ENCODE peak calls at places on chromosomes 6 and 20, in nine cellular contexts. M, O, N, A, Q, U, V, Z and B are unnamed samples.

GRCh38 chr6:52141596-52141995 is 44.6 kb upstream of the IL17A start:
- DNase-seq in Q (no peak), N (no peak), U (no peak), M (no peak), V (no peak), A (no peak), Z (no peak), O (no peak), B (no peak)

GRCh38 chr6:53441035-53441493 is 92.3 kb upstream of the ELOVL5 start:
- DNase-seq in A (no peak), N (no peak), U (no peak), M (no peak), V (no peak), O (no peak), Q (no peak), Z (peak; percentile 67), B (no peak)

GRCh38 chr6:24856954-24857670 is 58.4 kb upstream of the ARMH2 start:
- DNase-seq in M (no peak), N (no peak), V (no peak), O (no peak), Q (no peak), U (no peak), A (no peak), Z (no peak), B (no peak)

GRCh38 chr6:158008894-158009891 is 27.5 kb downstream of the SYNJ2 start:
- DNase-seq in U (no peak), Z (peak; percentile 84), A (peak; percentile 55), N (no peak), O (peak; percentile 86), Q (no peak), V (no peak), M (peak; percentile 88), B (no peak)

GRCh38 chr6:89323461-89324098 is 8.5 kb upstream of the GABRR2 start:
- DNase-seq in Q (no peak), A (no peak), O (no peak), M (no peak), N (no peak), V (no peak), Z (peak; percentile 12), U (no peak), B (no peak)

GRCh38 chr6:111011360-111012142 is 29.7 kb downstream of the RPF2 start:
- DNase-seq in O (peak; percentile 64), U (no peak), Z (peak; percentile 66), V (no peak), Q (no peak), A (no peak), M (no peak), N (peak; percentile 13), B (peak; percentile 14)

GRCh38 chr6:160765412-160765811 is 63.4 kb downstream of the PLG start:
- DNase-seq in M (no peak), O (no peak), N (no peak), U (no peak), A (no peak), Z (no peak), Q (no peak), V (no peak), B (no peak)

GRCh38 chr6:18632670-18633410 is 245.7 kb downstream of the RNF144B start:
- DNase-seq in M (no peak), A (no peak), Q (no peak), Z (peak; percentile 62), N (no peak), V (no peak), O (no peak), U (no peak), B (peak; percentile 77)

GRCh38 chr6:82073484-82073883 is 174.1 kb downstream of the IBTK start:
- DNase-seq in A (no peak), Z (no peak), O (no peak), Q (no peak), N (no peak), V (no peak), M (no peak), U (no peak), B (no peak)

GRCh38 chr20:49123982-49124381 is 64.2 kb downstream of the STAU1 start:
- DNase-seq in M (no peak), Z (no peak), A (no peak), V (no peak), O (no peak), N (no peak), Q (no peak), U (no peak), B (no peak)

GRCh38 chr20:49118307-49118706 is 69.8 kb downstream of the STAU1 start:
- DNase-seq in O (no peak), M (no peak), N (no peak), V (no peak), Z (no peak), A (no peak), U (no peak), Q (no peak), B (no peak)

GRCh38 chr20:49119972-49120371 is 68.2 kb downstream of the STAU1 start:
- DNase-seq in A (no peak), U (no peak), N (no peak), Q (no peak), M (no peak), V (no peak), Z (no peak), O (no peak), B (no peak)

DNA sequence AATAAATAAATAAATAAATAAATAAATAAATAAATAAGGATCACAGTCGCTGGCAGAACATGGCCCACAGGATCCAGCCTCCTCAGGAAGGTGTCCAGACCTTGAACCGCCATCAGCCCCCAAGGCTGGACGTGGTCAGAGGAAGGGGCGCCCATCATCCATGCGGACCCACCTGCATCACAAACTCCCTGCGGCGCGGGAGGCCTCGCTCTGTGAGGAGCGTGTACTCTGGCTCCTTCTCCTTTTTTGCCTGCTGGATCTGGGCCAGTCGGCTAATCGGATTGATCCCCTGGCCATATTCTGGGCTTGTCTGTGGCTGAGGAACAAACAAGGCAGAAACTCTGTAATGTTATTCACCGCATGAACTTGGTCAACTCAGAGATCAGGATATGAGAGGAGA is 65.2 kb downstream of the STAU1 start:
- DNase-seq in U (no peak), Z (no peak), O (no peak), N (no peak), Q (no peak), V (no peak), A (no peak), M (no peak), B (no peak)
- H3K36me3 ChIP-seq in U (peaks cover 25% of the 10 kb centered on the region), Z (peaks cover 39% of the 10 kb centered on the region), O (peaks cover 53% of the 10 kb centered on the region), N (peaks cover 26% of the 10 kb centered on the region), Q (peaks cover 35% of the 10 kb centered on the region), V (peaks cover 55% of the 10 kb centered on the region), A (peaks cover 77% of the 10 kb centered on the region), M (peaks cover 37% of the 10 kb centered on the region), B (peaks cover 44% of the 10 kb centered on the region)

GRCh38 chr20:59179988-59180387 is 16.4 kb downstream of the ZNF831 start:
- DNase-seq in Z (no peak), V (no peak), A (no peak), U (no peak), Q (no peak), N (no peak), M (no peak), O (no peak), B (no peak)

GRCh38 chr20:59183751-59184150 is 20.1 kb downstream of the ZNF831 start:
- DNase-seq in N (no peak), O (no peak), V (no peak), U (no peak), A (no peak), Z (no peak), Q (no peak), M (no peak), B (no peak)

GRCh38 chr20:59178983-59179595 is 15.5 kb downstream of the ZNF831 start:
- DNase-seq in U (no peak), Q (no peak), Z (no peak), V (peak; percentile 51), O (no peak), M (no peak), A (no peak), N (no peak), B (no peak)

GRCh38 chr20:59182401-59183044 is 18.9 kb downstream of the ZNF831 start:
- DNase-seq in Q (no peak), N (no peak), M (no peak), Z (no peak), U (no peak), V (no peak), A (no peak), O (no peak), B (no peak)

GRCh38 chr20:59181936-59182335 is 18.3 kb downstream of the ZNF831 start:
- DNase-seq in M (no peak), U (no peak), Q (no peak), O (no peak), V (no peak), Z (no peak), N (no peak), A (no peak), B (no peak)
- H3K27me3 ChIP-seq in M (no peaks in the 10 kb centered on the region), U (no peaks in the 10 kb centered on the region), Q (no peaks in the 10 kb centered on the region), O (no peaks in the 10 kb centered on the region), V (no peaks in the 10 kb centered on the region), Z (peaks cover 7% of the 10 kb centered on the region), N (no peaks in the 10 kb centered on the region), A (peaks cover 25% of the 10 kb centered on the region), B (no peaks in the 10 kb centered on the region)

DNA sequence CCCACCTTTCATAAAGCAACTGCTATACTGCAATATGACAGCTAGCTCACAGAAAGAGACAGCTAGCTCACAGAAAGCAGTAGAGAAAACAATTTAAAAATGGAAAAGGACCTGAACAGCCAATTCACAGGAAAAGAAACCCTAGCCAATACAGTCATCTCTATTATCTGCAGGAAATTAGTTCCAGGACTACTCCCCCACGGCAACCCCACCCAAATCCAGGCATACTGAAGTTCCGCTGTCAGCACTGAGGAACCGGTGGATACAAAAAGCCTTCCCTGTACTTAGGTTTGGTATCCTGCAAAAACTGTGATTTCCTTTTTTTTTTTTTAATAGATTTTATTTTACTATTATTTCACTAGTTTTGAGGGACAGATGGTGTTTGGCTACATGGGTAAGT is 20.1 kb downstream of the SSR1 start:
- DNase-seq in U (no peak), M (no peak), Q (no peak), V (no peak), N (no peak), A (no peak), O (no peak), Z (peak; percentile 73), B (no peak)
- H3K36me3 ChIP-seq in U (peaks cover 36% of the 10 kb centered on the region), M (peaks cover 39% of the 10 kb centered on the region), Q (peaks cover 40% of the 10 kb centered on the region), V (peaks cover 79% of the 10 kb centered on the region), N (peaks cover 17% of the 10 kb centered on the region), A (peaks cover 86% of the 10 kb centered on the region), O (peaks cover 77% of the 10 kb centered on the region), Z (peaks cover 80% of the 10 kb centered on the region), B (peaks cover 62% of the 10 kb centered on the region)

GRCh38 chr20:45404438-45404837 is 3.7 kb upstream of the DBNDD2 start:
- DNase-seq in Q (no peak), N (no peak), V (no peak), Z (no peak), U (no peak), A (no peak), M (no peak), O (no peak), B (no peak)

GRCh38 chr20:45407067-45407745 is 883 bp upstream of the DBNDD2 start:
- DNase-seq in V (peak; percentile 69), M (peak; percentile 89), O (peak; percentile 65), N (no peak), U (peak; percentile 39), Q (no peak), Z (peak; percentile 74), A (peak; percentile 65), B (peak; percentile 43)

GRCh38 chr20:45405566-45406259 is 2.4 kb upstream of the DBNDD2 start:
- DNase-seq in Q (no peak), M (peak; percentile 81), A (peak; percentile 60), Z (peak; percentile 56), N (no peak), V (no peak), U (no peak), O (peak; percentile 75), B (no peak)

GRCh38 chr20:45407783-45408645 is at the start of gene DBNDD2:
- DNase-seq in M (no peak), V (no peak), U (no peak), A (peak; percentile 54), O (peak; percentile 24), Q (no peak), N (no peak), Z (no peak), B (no peak)

GRCh38 chr20:45406260-45407066 is 1.6 kb upstream of the DBNDD2 start:
- DNase-seq in Z (peak; percentile 87), M (peak; percentile 91), Q (peak; percentile 31), N (no peak), U (peak; percentile 71), V (peak; percentile 68), O (peak; percentile 80), A (peak; percentile 87), B (no peak)
- H3K27me3 ChIP-seq in Z (no peaks in the 10 kb centered on the region), M (no peaks in the 10 kb centered on the region), Q (no peaks in the 10 kb centered on the region), N (no peaks in the 10 kb centered on the region), U (no peaks in the 10 kb centered on the region), V (no peaks in the 10 kb centered on the region), O (no peaks in the 10 kb centered on the region), A (no peaks in the 10 kb centered on the region), B (no peaks in the 10 kb centered on the region)